ENCODE peak calls at places on chromosomes 5 and 9, in seven cellular contexts. G is AG09309; K is stimulated activated CD8-positive, alpha-beta memory T cell treated with anti-CD3 and anti-CD28 coated beads, Interleukin-2, amount 100 ng/mL, for 48 hours; Z is T-cell; O is HuH-7; S is SHP77; C is amygdala. E is an unnamed sample.
A peak's percentile ranks its signal among the peaks of the same experiment; 100 is the strongest.

GRCh38 chr5:10077721-10078551 is 171.8 kb downstream of the ATPSCKMT start:
- DNase-seq in G (peak; percentile 81), K (no peak), Z (no peak), O (no peak), S (no peak), C (no peak), E (no peak)

GRCh38 chr5:59231221-59231931 is 648.5 kb downstream of the RAB3C start:
- DNase-seq in G (no peak), K (no peak), Z (no peak), O (no peak), S (no peak), C (no peak), E (no peak)

GRCh38 chr5:68374770-68375518 is 159.4 kb downstream of the PIK3R1 start:
- DNase-seq in G (peak; percentile 79), K (no peak), Z (no peak), O (no peak), S (no peak), C (no peak), E (no peak)

GRCh38 chr9:93205045-93205768 is 21.3 kb downstream of the WNK2 start:
- DNase-seq in G (no peak), K (no peak), Z (no peak), O (no peak), S (no peak), C (no peak), E (peak; percentile 81)

GRCh38 chr5:5315068-5315835 is 107.2 kb upstream of the ICE1 start:
- DNase-seq in G (peak; percentile 23), K (no peak), Z (no peak), O (no peak), S (no peak), C (no peak), E (no peak)

GRCh38 chr5:173056783-173057061 is 570 bp downstream of the CREBRF start:
- DNase-seq in G (no peak), K (no peak), Z (no peak), O (peak; percentile 59), S (peak; percentile 59), C (no peak), E (no peak)

GRCh38 chr5:1823381-1824034 is 22.3 kb downstream of the NDUFS6 start:
- DNase-seq in G (no peak), K (no peak), Z (no peak), O (no peak), S (no peak), C (no peak), E (no peak)

GRCh38 chr9:134614256-134614655 is 27.3 kb upstream of the COL5A1 start:
- DNase-seq in G (no peak), K (no peak), Z (no peak), O (no peak), S (no peak), C (no peak), E (no peak)

GRCh38 chr9:127974769-127975261 is 6.0 kb downstream of the EEIG1 start:
- DNase-seq in G (no peak), K (no peak), Z (no peak), O (no peak), S (no peak), C (no peak), E (peak; percentile 46)

GRCh38 chr5:11609570-11610322 is 294.5 kb downstream of the CTNND2 start:
- DNase-seq in G (no peak), K (no peak), Z (no peak), O (no peak), S (no peak), C (no peak), E (no peak)